ENCODE peak calls at places on chromosome X, in seven cellular contexts. One of them, this sample, is unnamed.

GRCh38 chrX:29617725-29618124 is 597.6 kb upstream of the MAGEB2 start:
- DNase-seq in SJSA1: no peak
- DNase-seq in effector memory CD4-positive, alpha-beta T cell: no peak
- DNase-seq in neuronal stem cell: no peak
- DNase-seq in A549: no peak
- DNase-seq in tibial artery: no peak
- DNase-seq in IMR-90: no peak
- DNase-seq in this sample: no peak

GRCh38 chrX:1649623-1650022 is 34.8 kb downstream of the ASMT start:
- DNase-seq in IMR-90: no peak
- DNase-seq in neuronal stem cell: peak; percentile 63
- DNase-seq in SJSA1: no peak
- DNase-seq in effector memory CD4-positive, alpha-beta T cell: no peak
- DNase-seq in tibial artery: no peak
- DNase-seq in A549: no peak
- DNase-seq in this sample: no peak

GRCh38 chrX:47577424-47577823 is 4.8 kb upstream of the TIMP1 start:
- DNase-seq in A549: no peak
- DNase-seq in tibial artery: no peak
- DNase-seq in effector memory CD4-positive, alpha-beta T cell: no peak
- DNase-seq in IMR-90: no peak
- DNase-seq in SJSA1: no peak
- DNase-seq in neuronal stem cell: no peak
- DNase-seq in this sample: no peak

GRCh38 chrX:16429391-16429790 is 220.6 kb upstream of the S100G start:
- DNase-seq in A549: no peak
- DNase-seq in neuronal stem cell: no peak
- DNase-seq in IMR-90: peak; percentile 37
- DNase-seq in SJSA1: no peak
- DNase-seq in tibial artery: no peak
- DNase-seq in effector memory CD4-positive, alpha-beta T cell: no peak
- DNase-seq in this sample: no peak

GRCh38 chrX:22314692-22315091 is 42.0 kb downstream of the CBLL2 start:
- DNase-seq in SJSA1: peak; percentile 54
- DNase-seq in neuronal stem cell: no peak
- DNase-seq in A549: no peak
- DNase-seq in tibial artery: no peak
- DNase-seq in effector memory CD4-positive, alpha-beta T cell: no peak
- DNase-seq in IMR-90: peak; percentile 15
- DNase-seq in this sample: no peak

GRCh38 chrX:121085612-121086010 is 38.2 kb downstream of the GLUD2 start:
- DNase-seq in SJSA1: no peak
- DNase-seq in IMR-90: no peak
- DNase-seq in tibial artery: no peak
- DNase-seq in effector memory CD4-positive, alpha-beta T cell: no peak
- DNase-seq in A549: no peak
- DNase-seq in neuronal stem cell: no peak
- DNase-seq in this sample: no peak

GRCh38 chrX:42967681-42968080 is 189.7 kb upstream of the PPP1R2C start:
- DNase-seq in effector memory CD4-positive, alpha-beta T cell: no peak
- DNase-seq in A549: no peak
- DNase-seq in tibial artery: no peak
- DNase-seq in SJSA1: no peak
- DNase-seq in IMR-90: no peak
- DNase-seq in neuronal stem cell: no peak
- DNase-seq in this sample: no peak

GRCh38 chrX:108000751-108001150 is 18.6 kb upstream of the TEX13B start:
- DNase-seq in neuronal stem cell: no peak
- DNase-seq in IMR-90: no peak
- DNase-seq in effector memory CD4-positive, alpha-beta T cell: no peak
- DNase-seq in tibial artery: no peak
- DNase-seq in SJSA1: no peak
- DNase-seq in A549: no peak
- DNase-seq in this sample: no peak

GRCh38 chrX:133375558-133376340 is 39.5 kb downstream of the GPC4 start:
- DNase-seq in SJSA1: no peak
- DNase-seq in A549: no peak
- DNase-seq in neuronal stem cell: no peak
- DNase-seq in IMR-90: no peak
- DNase-seq in effector memory CD4-positive, alpha-beta T cell: no peak
- DNase-seq in tibial artery: peak; percentile 60
- DNase-seq in this sample: peak; percentile 75

GRCh38 chrX:17375631-17376380 is 806 bp downstream of the NHS start:
- DNase-seq in effector memory CD4-positive, alpha-beta T cell: no peak
- DNase-seq in A549: peak; percentile 10
- DNase-seq in IMR-90: peak; percentile 22
- DNase-seq in SJSA1: peak; percentile 43
- DNase-seq in neuronal stem cell: peak; percentile 18
- DNase-seq in tibial artery: peak; percentile 64
- DNase-seq in this sample: peak; percentile 52

GRCh38 chrX:48617542-48618340 is 20.4 kb downstream of the WDR13 start:
- DNase-seq in IMR-90: no peak
- DNase-seq in tibial artery: no peak
- DNase-seq in A549: no peak
- DNase-seq in neuronal stem cell: no peak
- DNase-seq in SJSA1: no peak
- DNase-seq in effector memory CD4-positive, alpha-beta T cell: no peak
- DNase-seq in this sample: no peak

GRCh38 chrX:16963216-16963615 is 16.8 kb downstream of the REPS2 start:
- DNase-seq in neuronal stem cell: no peak
- DNase-seq in IMR-90: no peak
- DNase-seq in effector memory CD4-positive, alpha-beta T cell: no peak
- DNase-seq in SJSA1: no peak
- DNase-seq in tibial artery: no peak
- DNase-seq in A549: no peak
- DNase-seq in this sample: no peak

GRCh38 chrX:151396042-151396826 is 772 bp upstream of the VMA21 start:
- DNase-seq in effector memory CD4-positive, alpha-beta T cell: no peak
- DNase-seq in IMR-90: peak; percentile 43
- DNase-seq in tibial artery: peak; percentile 62
- DNase-seq in A549: no peak
- DNase-seq in neuronal stem cell: no peak
- DNase-seq in SJSA1: no peak
- DNase-seq in this sample: no peak

GRCh38 chrX:46144566-46144965 is 400.7 kb downstream of the ZNF674 start:
- DNase-seq in SJSA1: no peak
- DNase-seq in tibial artery: no peak
- DNase-seq in neuronal stem cell: no peak
- DNase-seq in A549: no peak
- DNase-seq in IMR-90: no peak
- DNase-seq in effector memory CD4-positive, alpha-beta T cell: no peak
- DNase-seq in this sample: no peak

GRCh38 chrX:97705936-97706335 is 822.2 kb downstream of the RPA4 start:
- DNase-seq in IMR-90: peak; percentile 2
- DNase-seq in SJSA1: no peak
- DNase-seq in effector memory CD4-positive, alpha-beta T cell: no peak
- DNase-seq in neuronal stem cell: no peak
- DNase-seq in A549: no peak
- DNase-seq in tibial artery: no peak
- DNase-seq in this sample: no peak

GRCh38 chrX:20988118-20988517 is 386.1 kb upstream of the CNKSR2 start:
- DNase-seq in tibial artery: no peak
- DNase-seq in A549: no peak
- DNase-seq in effector memory CD4-positive, alpha-beta T cell: no peak
- DNase-seq in neuronal stem cell: no peak
- DNase-seq in IMR-90: no peak
- DNase-seq in SJSA1: no peak
- DNase-seq in this sample: no peak

GRCh38 chrX:46311581-46312120 is 233.6 kb downstream of the ZNF674 start:
- DNase-seq in tibial artery: no peak
- DNase-seq in effector memory CD4-positive, alpha-beta T cell: no peak
- DNase-seq in A549: no peak
- DNase-seq in IMR-90: no peak
- DNase-seq in SJSA1: no peak
- DNase-seq in neuronal stem cell: no peak
- DNase-seq in this sample: no peak

GRCh38 chrX:646796-647195 is 16.2 kb downstream of the SHOX start:
- DNase-seq in A549: no peak
- DNase-seq in effector memory CD4-positive, alpha-beta T cell: no peak
- DNase-seq in tibial artery: no peak
- DNase-seq in IMR-90: no peak
- DNase-seq in neuronal stem cell: no peak
- DNase-seq in SJSA1: no peak
- DNase-seq in this sample: no peak

GRCh38 chrX:646228-646495 is 15.6 kb downstream of the SHOX start:
- DNase-seq in neuronal stem cell: no peak
- DNase-seq in effector memory CD4-positive, alpha-beta T cell: no peak
- DNase-seq in SJSA1: peak; percentile 7
- DNase-seq in tibial artery: no peak
- DNase-seq in A549: no peak
- DNase-seq in IMR-90: no peak
- DNase-seq in this sample: no peak

GRCh38 chrX:643911-644303 is 13.3 kb downstream of the SHOX start:
- DNase-seq in SJSA1: no peak
- DNase-seq in A549: no peak
- DNase-seq in IMR-90: no peak
- DNase-seq in tibial artery: no peak
- DNase-seq in effector memory CD4-positive, alpha-beta T cell: no peak
- DNase-seq in neuronal stem cell: no peak
- DNase-seq in this sample: peak; percentile 64

GRCh38 chrX:644304-645023 is 13.9 kb downstream of the SHOX start:
- DNase-seq in effector memory CD4-positive, alpha-beta T cell: no peak
- DNase-seq in A549: no peak
- DNase-seq in neuronal stem cell: no peak
- DNase-seq in IMR-90: no peak
- DNase-seq in SJSA1: peak; percentile 31
- DNase-seq in tibial artery: no peak
- DNase-seq in this sample: peak; percentile 62

DNA sequence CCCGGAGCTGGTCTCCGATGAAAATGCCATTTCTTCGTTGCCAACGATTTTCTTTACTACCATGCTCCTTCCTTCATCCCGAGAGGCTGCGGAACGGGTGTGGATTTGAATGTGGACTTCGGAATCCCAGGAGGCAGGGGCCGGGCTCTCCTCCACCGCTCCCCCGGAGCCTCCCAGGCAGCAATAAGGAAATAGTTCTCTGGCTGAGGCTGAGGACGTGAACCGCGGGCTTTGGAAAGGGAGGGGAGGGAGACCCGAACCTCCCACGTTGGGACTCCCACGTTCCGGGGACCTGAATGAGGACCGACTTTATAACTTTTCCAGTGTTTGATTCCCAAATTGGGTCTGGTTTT is 14.4 kb downstream of the SHOX start:
- DNase-seq in A549: no peak
- DNase-seq in neuronal stem cell: no peak
- DNase-seq in tibial artery: no peak
- DNase-seq in IMR-90: no peak
- DNase-seq in effector memory CD4-positive, alpha-beta T cell: no peak
- DNase-seq in SJSA1: peak; percentile 12
- DNase-seq in this sample: peak; percentile 60
- H3K4me3 ChIP-seq in A549: no peak overlapping the region
- H3K4me3 ChIP-seq in neuronal stem cell: no peak overlapping the region
- H3K4me3 ChIP-seq in tibial artery: no peak overlapping the region
- H3K4me3 ChIP-seq in IMR-90: no peak overlapping the region
- H3K4me3 ChIP-seq in effector memory CD4-positive, alpha-beta T cell: no peak overlapping the region
- H3K4me3 ChIP-seq in SJSA1: no peak overlapping the region
- H3K4me3 ChIP-seq in this sample: no peak overlapping the region

GRCh38 chrX:44951572-44952067 is 78.6 kb downstream of the KDM6A start:
- DNase-seq in SJSA1: no peak
- DNase-seq in neuronal stem cell: no peak
- DNase-seq in tibial artery: no peak
- DNase-seq in effector memory CD4-positive, alpha-beta T cell: no peak
- DNase-seq in IMR-90: no peak
- DNase-seq in A549: no peak
- DNase-seq in this sample: no peak
- H3K27ac ChIP-seq in SJSA1: no peak overlapping the region
- H3K27ac ChIP-seq in neuronal stem cell: no peak overlapping the region
- H3K27ac ChIP-seq in tibial artery: no peak overlapping the region
- H3K27ac ChIP-seq in effector memory CD4-positive, alpha-beta T cell: no peak overlapping the region
- H3K27ac ChIP-seq in IMR-90: peak overlapping the region; percentile 19
- H3K27ac ChIP-seq in A549: no peak overlapping the region
- H3K27ac ChIP-seq in this sample: no peak overlapping the region

GRCh38 chrX:69298466-69299140 is 133.3 kb upstream of the PJA1 start:
- DNase-seq in SJSA1: no peak
- DNase-seq in effector memory CD4-positive, alpha-beta T cell: no peak
- DNase-seq in tibial artery: no peak
- DNase-seq in A549: no peak
- DNase-seq in neuronal stem cell: no peak
- DNase-seq in IMR-90: peak; percentile 4
- DNase-seq in this sample: no peak
- H3K9me3 ChIP-seq in SJSA1: no peaks in the 10 kb centered on the region
- H3K9me3 ChIP-seq in effector memory CD4-positive, alpha-beta T cell: no peaks in the 10 kb centered on the region
- H3K9me3 ChIP-seq in tibial artery: no peaks in the 10 kb centered on the region
- H3K9me3 ChIP-seq in A549: no peaks in the 10 kb centered on the region
- H3K9me3 ChIP-seq in neuronal stem cell: no peaks in the 10 kb centered on the region
- H3K9me3 ChIP-seq in IMR-90: no peaks in the 10 kb centered on the region
- H3K9me3 ChIP-seq in this sample: no peaks in the 10 kb centered on the region

GRCh38 chrX:50700921-50701320 is 113.1 kb downstream of the SHROOM4 start:
- DNase-seq in A549: no peak
- DNase-seq in tibial artery: no peak
- DNase-seq in effector memory CD4-positive, alpha-beta T cell: no peak
- DNase-seq in IMR-90: no peak
- DNase-seq in neuronal stem cell: peak; percentile 44
- DNase-seq in SJSA1: no peak
- DNase-seq in this sample: no peak

GRCh38 chrX:50704360-50704759 is 109.6 kb downstream of the SHROOM4 start:
- DNase-seq in SJSA1: no peak
- DNase-seq in A549: no peak
- DNase-seq in tibial artery: no peak
- DNase-seq in neuronal stem cell: no peak
- DNase-seq in IMR-90: peak; percentile 33
- DNase-seq in effector memory CD4-positive, alpha-beta T cell: no peak
- DNase-seq in this sample: no peak

GRCh38 chrX:50697691-50698090 is 116.3 kb downstream of the SHROOM4 start:
- DNase-seq in effector memory CD4-positive, alpha-beta T cell: no peak
- DNase-seq in IMR-90: peak; percentile 79
- DNase-seq in A549: no peak
- DNase-seq in tibial artery: no peak
- DNase-seq in neuronal stem cell: no peak
- DNase-seq in SJSA1: no peak
- DNase-seq in this sample: no peak

GRCh38 chrX:50698944-50699343 is 115.0 kb downstream of the SHROOM4 start:
- DNase-seq in effector memory CD4-positive, alpha-beta T cell: no peak
- DNase-seq in neuronal stem cell: no peak
- DNase-seq in SJSA1: no peak
- DNase-seq in tibial artery: no peak
- DNase-seq in IMR-90: peak; percentile 44
- DNase-seq in A549: no peak
- DNase-seq in this sample: no peak
- H3K4me3 ChIP-seq in effector memory CD4-positive, alpha-beta T cell: no peak overlapping the region
- H3K4me3 ChIP-seq in neuronal stem cell: no peak overlapping the region
- H3K4me3 ChIP-seq in SJSA1: no peak overlapping the region
- H3K4me3 ChIP-seq in tibial artery: no peak overlapping the region
- H3K4me3 ChIP-seq in IMR-90: no peak overlapping the region
- H3K4me3 ChIP-seq in A549: no peak overlapping the region
- H3K4me3 ChIP-seq in this sample: no peak overlapping the region

DNA sequence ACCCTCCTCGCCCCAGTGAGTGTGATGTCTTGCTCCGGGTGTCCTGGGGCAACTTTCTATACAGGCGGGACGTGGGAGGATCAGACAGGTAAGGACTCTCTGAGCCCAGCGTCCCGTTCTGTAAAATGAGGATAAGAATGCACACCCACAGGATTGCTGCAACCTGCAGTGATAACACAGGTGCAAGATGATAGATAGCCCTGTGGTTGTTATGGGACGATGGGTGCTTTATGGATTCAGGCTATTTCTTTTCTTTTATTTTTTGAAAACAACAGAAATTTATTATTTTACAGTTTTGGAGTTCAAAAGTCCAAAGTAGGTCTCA is 28.6 kb downstream of the BEX3 start:
- DNase-seq in A549: no peak
- DNase-seq in effector memory CD4-positive, alpha-beta T cell: no peak
- DNase-seq in SJSA1: no peak
- DNase-seq in IMR-90: no peak
- DNase-seq in neuronal stem cell: no peak
- DNase-seq in tibial artery: no peak
- DNase-seq in this sample: no peak
- H3K27ac ChIP-seq in A549: peak overlapping the region; percentile 69
- H3K27ac ChIP-seq in effector memory CD4-positive, alpha-beta T cell: no peak overlapping the region
- H3K27ac ChIP-seq in SJSA1: peak overlapping the region; percentile 62
- H3K27ac ChIP-seq in IMR-90: peak overlapping the region; percentile 65
- H3K27ac ChIP-seq in neuronal stem cell: no peak overlapping the region
- H3K27ac ChIP-seq in tibial artery: peak overlapping the region; percentile 72
- H3K27ac ChIP-seq in this sample: no peak overlapping the region

GRCh38 chrX:35722128-35722527 is 76.0 kb upstream of the MAGEB16 start:
- DNase-seq in A549: no peak
- DNase-seq in SJSA1: no peak
- DNase-seq in neuronal stem cell: no peak
- DNase-seq in tibial artery: no peak
- DNase-seq in IMR-90: no peak
- DNase-seq in effector memory CD4-positive, alpha-beta T cell: no peak
- DNase-seq in this sample: no peak
- H3K9me3 ChIP-seq in A549: no peaks in the 10 kb centered on the region
- H3K9me3 ChIP-seq in SJSA1: no peaks in the 10 kb centered on the region
- H3K9me3 ChIP-seq in neuronal stem cell: no peaks in the 10 kb centered on the region
- H3K9me3 ChIP-seq in tibial artery: no peaks in the 10 kb centered on the region
- H3K9me3 ChIP-seq in IMR-90: no peaks in the 10 kb centered on the region
- H3K9me3 ChIP-seq in effector memory CD4-positive, alpha-beta T cell: no peaks in the 10 kb centered on the region
- H3K9me3 ChIP-seq in this sample: no peaks in the 10 kb centered on the region

This sample was measured in aorta.